ENCODE peak calls at places on chromosomes 2 and 18, in nine cellular contexts. One of them, this sample, is unnamed.

GRCh38 chr2:105104208-105104731 is 66.4 kb downstream of the MRPS9 start:
- DNase-seq in cardiac muscle cell: peak; percentile 8
- DNase-seq in NT2/D1: no peak
- DNase-seq in heart left ventricle: no peak
- DNase-seq in body of pancreas: no peak
- DNase-seq in endodermal cell: no peak
- DNase-seq in iPS DF 6.9: no peak
- DNase-seq in sigmoid colon: no peak
- DNase-seq in A549: no peak
- DNase-seq in this sample: no peak

GRCh38 chr2:178429336-178429735 is 21.6 kb downstream of the PRKRA start:
- DNase-seq in sigmoid colon: no peak
- DNase-seq in heart left ventricle: no peak
- DNase-seq in NT2/D1: no peak
- DNase-seq in iPS DF 6.9: no peak
- DNase-seq in body of pancreas: no peak
- DNase-seq in cardiac muscle cell: no peak
- DNase-seq in A549: no peak
- DNase-seq in endodermal cell: no peak
- DNase-seq in this sample: no peak

GRCh38 chr2:15142069-15142689 is 419.0 kb downstream of the NBAS start:
- DNase-seq in A549: no peak
- DNase-seq in iPS DF 6.9: no peak
- DNase-seq in body of pancreas: no peak
- DNase-seq in NT2/D1: no peak
- DNase-seq in cardiac muscle cell: no peak
- DNase-seq in heart left ventricle: no peak
- DNase-seq in endodermal cell: no peak
- DNase-seq in sigmoid colon: no peak
- DNase-seq in this sample: no peak

GRCh38 chr2:65070172-65070830 is 14.1 kb downstream of the CEP68 start:
- DNase-seq in cardiac muscle cell: peak; percentile 26
- DNase-seq in heart left ventricle: no peak
- DNase-seq in endodermal cell: no peak
- DNase-seq in A549: peak; percentile 50
- DNase-seq in sigmoid colon: no peak
- DNase-seq in iPS DF 6.9: no peak
- DNase-seq in body of pancreas: no peak
- DNase-seq in NT2/D1: no peak
- DNase-seq in this sample: no peak

GRCh38 chr2:102383722-102384121 is 28.1 kb downstream of the IL18R1 start:
- DNase-seq in body of pancreas: no peak
- DNase-seq in A549: no peak
- DNase-seq in sigmoid colon: no peak
- DNase-seq in endodermal cell: no peak
- DNase-seq in NT2/D1: no peak
- DNase-seq in heart left ventricle: no peak
- DNase-seq in iPS DF 6.9: no peak
- DNase-seq in cardiac muscle cell: no peak
- DNase-seq in this sample: no peak

GRCh38 chr2:10433264-10433947 is 14.7 kb downstream of the ODC1 start:
- DNase-seq in iPS DF 6.9: no peak
- DNase-seq in body of pancreas: no peak
- DNase-seq in A549: no peak
- DNase-seq in NT2/D1: no peak
- DNase-seq in sigmoid colon: no peak
- DNase-seq in endodermal cell: no peak
- DNase-seq in heart left ventricle: no peak
- DNase-seq in cardiac muscle cell: no peak
- DNase-seq in this sample: no peak

GRCh38 chr2:174771631-174772491 is 7.6 kb upstream of the CHRNA1 start:
- DNase-seq in A549: peak; percentile 70
- DNase-seq in heart left ventricle: peak; percentile 86
- DNase-seq in body of pancreas: peak; percentile 79
- DNase-seq in cardiac muscle cell: peak; percentile 87
- DNase-seq in iPS DF 6.9: peak; percentile 82
- DNase-seq in NT2/D1: peak; percentile 96
- DNase-seq in endodermal cell: peak; percentile 95
- DNase-seq in sigmoid colon: peak; percentile 87
- DNase-seq in this sample: peak; percentile 75

GRCh38 chr2:19099181-19099580 is 259.2 kb downstream of the OSR1 start:
- DNase-seq in A549: no peak
- DNase-seq in body of pancreas: no peak
- DNase-seq in sigmoid colon: no peak
- DNase-seq in NT2/D1: no peak
- DNase-seq in heart left ventricle: no peak
- DNase-seq in cardiac muscle cell: no peak
- DNase-seq in endodermal cell: no peak
- DNase-seq in iPS DF 6.9: no peak
- DNase-seq in this sample: no peak

GRCh38 chr2:239895669-239896068 is 129.5 kb downstream of the NDUFA10 start:
- DNase-seq in iPS DF 6.9: no peak
- DNase-seq in sigmoid colon: no peak
- DNase-seq in NT2/D1: no peak
- DNase-seq in A549: no peak
- DNase-seq in cardiac muscle cell: no peak
- DNase-seq in endodermal cell: no peak
- DNase-seq in body of pancreas: no peak
- DNase-seq in heart left ventricle: no peak
- DNase-seq in this sample: no peak

GRCh38 chr2:238899386-238899785 is 51.5 kb downstream of the TWIST2 start:
- DNase-seq in A549: no peak
- DNase-seq in cardiac muscle cell: no peak
- DNase-seq in body of pancreas: no peak
- DNase-seq in endodermal cell: no peak
- DNase-seq in heart left ventricle: no peak
- DNase-seq in NT2/D1: no peak
- DNase-seq in sigmoid colon: peak; percentile 48
- DNase-seq in iPS DF 6.9: no peak
- DNase-seq in this sample: no peak

GRCh38 chr18:50358844-50359243 is 16.0 kb upstream of the SKA1 start:
- DNase-seq in sigmoid colon: no peak
- DNase-seq in iPS DF 6.9: no peak
- DNase-seq in cardiac muscle cell: no peak
- DNase-seq in A549: no peak
- DNase-seq in endodermal cell: no peak
- DNase-seq in NT2/D1: no peak
- DNase-seq in heart left ventricle: no peak
- DNase-seq in body of pancreas: no peak
- DNase-seq in this sample: no peak

DNA sequence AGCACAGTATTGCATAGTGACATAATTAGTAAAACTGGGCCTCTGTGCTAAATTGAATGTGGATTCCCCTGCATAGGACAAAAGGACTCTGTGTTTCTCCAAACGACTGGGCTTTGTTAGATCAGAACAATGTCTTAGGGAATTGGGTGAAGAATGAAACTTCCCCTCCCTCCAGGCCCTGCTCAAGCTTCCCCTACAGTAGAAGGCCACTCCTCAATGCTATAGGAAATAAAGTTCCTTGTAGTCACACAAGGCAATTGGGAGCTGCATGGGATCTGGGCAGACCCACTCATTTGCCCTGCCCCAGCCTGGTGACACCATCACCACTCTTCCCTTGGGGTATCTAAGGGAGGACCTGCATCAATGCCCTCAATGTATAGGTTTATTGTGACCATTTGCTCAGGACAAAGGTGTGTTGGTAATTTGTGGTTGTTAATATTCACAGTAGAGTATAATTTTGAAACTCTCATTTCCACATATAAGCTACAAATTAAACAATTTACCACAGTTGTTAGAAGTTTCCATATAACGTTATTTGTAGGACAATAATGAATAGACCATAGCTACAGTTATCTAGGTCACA is 64.7 kb upstream of the DARS1 start:
- DNase-seq in A549: no peak
- DNase-seq in iPS DF 6.9: no peak
- DNase-seq in heart left ventricle: no peak
- DNase-seq in NT2/D1: no peak
- DNase-seq in endodermal cell: no peak
- DNase-seq in sigmoid colon: no peak
- DNase-seq in cardiac muscle cell: no peak
- DNase-seq in body of pancreas: no peak
- DNase-seq in this sample: no peak
- H3K4me1 ChIP-seq in A549: no peaks in the 10 kb centered on the region
- H3K4me1 ChIP-seq in iPS DF 6.9: no peaks in the 10 kb centered on the region
- H3K4me1 ChIP-seq in heart left ventricle: no peaks in the 10 kb centered on the region
- H3K4me1 ChIP-seq in NT2/D1: no peaks in the 10 kb centered on the region
- H3K4me1 ChIP-seq in endodermal cell: peaks cover 5% of the 10 kb centered on the region
- H3K4me1 ChIP-seq in sigmoid colon: no peaks in the 10 kb centered on the region
- H3K4me1 ChIP-seq in cardiac muscle cell: peaks cover 18% of the 10 kb centered on the region
- H3K4me1 ChIP-seq in body of pancreas: no peaks in the 10 kb centered on the region
- H3K4me1 ChIP-seq in this sample: peaks cover 10% of the 10 kb centered on the region

GRCh38 chr2:55025627-55026026 is 24.6 kb downstream of the RTN4 start:
- DNase-seq in heart left ventricle: no peak
- DNase-seq in iPS DF 6.9: no peak
- DNase-seq in A549: no peak
- DNase-seq in NT2/D1: no peak
- DNase-seq in sigmoid colon: no peak
- DNase-seq in body of pancreas: no peak
- DNase-seq in endodermal cell: no peak
- DNase-seq in cardiac muscle cell: no peak
- DNase-seq in this sample: no peak

GRCh38 chr2:55025082-55025481 is 25.2 kb downstream of the RTN4 start:
- DNase-seq in iPS DF 6.9: no peak
- DNase-seq in A549: no peak
- DNase-seq in endodermal cell: no peak
- DNase-seq in NT2/D1: no peak
- DNase-seq in cardiac muscle cell: no peak
- DNase-seq in body of pancreas: no peak
- DNase-seq in heart left ventricle: no peak
- DNase-seq in sigmoid colon: no peak
- DNase-seq in this sample: no peak

GRCh38 chr2:55026202-55026601 is 24.0 kb downstream of the RTN4 start:
- DNase-seq in NT2/D1: no peak
- DNase-seq in A549: no peak
- DNase-seq in sigmoid colon: no peak
- DNase-seq in cardiac muscle cell: peak; percentile 66
- DNase-seq in endodermal cell: no peak
- DNase-seq in iPS DF 6.9: no peak
- DNase-seq in heart left ventricle: no peak
- DNase-seq in body of pancreas: no peak
- DNase-seq in this sample: no peak

GRCh38 chr2:55019547-55020258 is 30.5 kb downstream of the RTN4 start:
- DNase-seq in heart left ventricle: no peak
- DNase-seq in A549: no peak
- DNase-seq in iPS DF 6.9: no peak
- DNase-seq in NT2/D1: no peak
- DNase-seq in endodermal cell: no peak
- DNase-seq in cardiac muscle cell: peak; percentile 37
- DNase-seq in body of pancreas: no peak
- DNase-seq in sigmoid colon: no peak
- DNase-seq in this sample: no peak

DNA sequence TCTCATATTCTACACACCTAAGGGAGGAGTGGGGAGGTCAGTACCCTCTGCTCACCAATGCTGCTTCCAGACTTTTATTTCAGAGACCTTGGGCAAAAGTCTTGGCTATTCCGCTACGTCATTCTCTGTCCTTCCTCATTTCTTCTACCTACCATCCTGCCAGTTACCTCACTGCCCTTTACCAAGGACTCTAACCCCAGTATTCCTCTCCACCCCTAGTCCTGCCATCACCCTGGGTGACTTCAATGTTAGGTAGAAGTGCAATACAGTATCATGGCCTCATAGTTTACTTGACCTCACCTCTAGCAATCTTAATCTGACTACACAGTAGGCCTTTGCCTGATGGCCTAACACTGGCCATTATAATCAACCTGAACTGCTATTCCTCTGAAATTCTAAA is 27.8 kb downstream of the RTN4 start:
- DNase-seq in body of pancreas: no peak
- DNase-seq in NT2/D1: no peak
- DNase-seq in iPS DF 6.9: no peak
- DNase-seq in sigmoid colon: no peak
- DNase-seq in cardiac muscle cell: no peak
- DNase-seq in endodermal cell: no peak
- DNase-seq in A549: no peak
- DNase-seq in heart left ventricle: no peak
- DNase-seq in this sample: no peak
- H3K4me1 ChIP-seq in body of pancreas: peaks cover 13% of the 10 kb centered on the region
- H3K4me1 ChIP-seq in NT2/D1: no peaks in the 10 kb centered on the region
- H3K4me1 ChIP-seq in iPS DF 6.9: peaks cover 6% of the 10 kb centered on the region
- H3K4me1 ChIP-seq in sigmoid colon: peaks cover 60% of the 10 kb centered on the region
- H3K4me1 ChIP-seq in cardiac muscle cell: no peaks in the 10 kb centered on the region
- H3K4me1 ChIP-seq in endodermal cell: no peaks in the 10 kb centered on the region
- H3K4me1 ChIP-seq in A549: peaks cover 52% of the 10 kb centered on the region
- H3K4me1 ChIP-seq in heart left ventricle: peaks cover 4% of the 10 kb centered on the region
- H3K4me1 ChIP-seq in this sample: no peaks in the 10 kb centered on the region

DNA sequence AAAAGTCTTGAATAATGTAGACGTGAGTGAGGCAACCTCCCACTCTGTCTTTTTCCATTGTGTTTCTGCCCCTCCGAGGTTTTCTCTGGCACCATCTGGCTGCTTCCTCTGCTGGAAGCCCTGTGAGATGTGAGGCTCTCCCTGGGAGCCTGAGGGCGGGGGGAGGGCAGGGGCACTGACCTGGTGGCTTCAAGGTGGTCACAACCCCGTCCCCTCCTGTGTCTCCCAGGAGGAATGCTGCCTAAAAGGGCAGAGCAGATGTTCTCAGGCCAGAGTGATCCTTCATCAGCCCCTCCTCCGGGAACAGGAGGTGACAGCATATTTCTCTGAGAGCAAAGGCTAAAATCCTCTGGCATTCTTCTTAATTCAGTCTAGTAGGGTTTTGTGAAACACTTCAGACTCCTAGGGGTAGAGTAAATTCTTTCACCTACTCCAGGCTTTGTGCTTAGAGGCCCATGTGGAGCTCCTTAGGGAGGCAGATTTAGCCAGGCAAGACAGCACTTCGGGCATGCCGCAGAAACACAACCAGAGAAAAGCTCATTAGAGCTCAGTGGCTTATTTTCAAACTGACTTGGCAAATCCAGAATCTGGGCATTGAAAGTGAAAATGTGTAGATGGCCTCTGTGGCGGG is 18.3 kb upstream of the GREB1 start:
- DNase-seq in endodermal cell: peak; percentile 77
- DNase-seq in A549: no peak
- DNase-seq in NT2/D1: no peak
- DNase-seq in heart left ventricle: no peak
- DNase-seq in cardiac muscle cell: no peak
- DNase-seq in sigmoid colon: no peak
- DNase-seq in iPS DF 6.9: no peak
- DNase-seq in body of pancreas: no peak
- DNase-seq in this sample: no peak
- H3K4me1 ChIP-seq in endodermal cell: peaks cover 11% of the 10 kb centered on the region
- H3K4me1 ChIP-seq in A549: no peaks in the 10 kb centered on the region
- H3K4me1 ChIP-seq in NT2/D1: no peaks in the 10 kb centered on the region
- H3K4me1 ChIP-seq in heart left ventricle: no peaks in the 10 kb centered on the region
- H3K4me1 ChIP-seq in cardiac muscle cell: peaks cover 12% of the 10 kb centered on the region
- H3K4me1 ChIP-seq in sigmoid colon: no peaks in the 10 kb centered on the region
- H3K4me1 ChIP-seq in iPS DF 6.9: peaks cover 2% of the 10 kb centered on the region
- H3K4me1 ChIP-seq in body of pancreas: no peaks in the 10 kb centered on the region
- H3K4me1 ChIP-seq in this sample: peaks cover 39% of the 10 kb centered on the region

DNA sequence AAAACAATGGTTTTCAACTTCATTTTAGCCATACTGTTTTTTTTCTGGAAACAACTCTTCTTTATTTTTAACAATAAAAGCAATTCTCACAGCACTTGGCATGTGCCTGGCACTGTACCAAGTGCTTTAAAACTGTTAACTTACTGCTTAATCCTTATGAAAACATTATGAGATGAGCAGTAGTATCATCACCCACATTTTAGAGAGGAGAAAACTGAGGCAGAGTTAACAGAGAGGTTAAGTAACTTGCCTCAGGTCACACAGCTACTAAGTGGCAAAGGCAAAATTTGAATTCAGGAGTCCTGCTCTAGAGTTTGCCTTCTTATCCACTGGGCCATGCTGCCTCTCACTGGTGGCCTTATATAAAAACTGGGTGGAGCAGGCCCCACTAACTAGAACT is 23.2 kb downstream of the CTIF start:
- DNase-seq in cardiac muscle cell: no peak
- DNase-seq in A549: no peak
- DNase-seq in endodermal cell: no peak
- DNase-seq in heart left ventricle: no peak
- DNase-seq in NT2/D1: no peak
- DNase-seq in body of pancreas: no peak
- DNase-seq in sigmoid colon: no peak
- DNase-seq in iPS DF 6.9: no peak
- DNase-seq in this sample: no peak
- H3K4me1 ChIP-seq in cardiac muscle cell: no peaks in the 10 kb centered on the region
- H3K4me1 ChIP-seq in A549: peaks cover 35% of the 10 kb centered on the region
- H3K4me1 ChIP-seq in endodermal cell: no peaks in the 10 kb centered on the region
- H3K4me1 ChIP-seq in heart left ventricle: peaks cover 27% of the 10 kb centered on the region
- H3K4me1 ChIP-seq in NT2/D1: peaks cover 7% of the 10 kb centered on the region
- H3K4me1 ChIP-seq in body of pancreas: peaks cover 4% of the 10 kb centered on the region
- H3K4me1 ChIP-seq in sigmoid colon: peaks cover 47% of the 10 kb centered on the region
- H3K4me1 ChIP-seq in iPS DF 6.9: no peaks in the 10 kb centered on the region
- H3K4me1 ChIP-seq in this sample: peaks cover 3% of the 10 kb centered on the region

This sample was measured in neuronal stem cell.